ENCODE peak calls at places on chromosomes 6 and 20, in four cellular contexts. One of them, this sample, is unnamed.

GRCh38 chr6:128731249-128732165 is 151.4 kb upstream of the LAMA2 start:
- DNase-seq in H1: no peak
- DNase-seq in GM12878: no peak
- DNase-seq in HepG2: peak; percentile 56
- DNase-seq in this sample: peak; percentile 33

GRCh38 chr6:119184008-119184665 is 105.7 kb upstream of the FAM184A start:
- DNase-seq in H1: no peak
- DNase-seq in GM12878: no peak
- DNase-seq in HepG2: no peak
- DNase-seq in this sample: no peak

GRCh38 chr20:8148501-8148900 is 16.4 kb downstream of the PLCB1 start:
- DNase-seq in H1: no peak
- DNase-seq in GM12878: no peak
- DNase-seq in HepG2: no peak
- DNase-seq in this sample: no peak

GRCh38 chr6:55953384-55953783 is 78.0 kb upstream of the BMP5 start:
- DNase-seq in H1: no peak
- DNase-seq in GM12878: no peak
- DNase-seq in HepG2: peak; percentile 6
- DNase-seq in this sample: no peak

GRCh38 chr6:35228483-35228882 is 14.7 kb downstream of the SCUBE3 start:
- DNase-seq in H1: no peak
- DNase-seq in GM12878: no peak
- DNase-seq in HepG2: no peak
- DNase-seq in this sample: no peak

GRCh38 chr6:117504478-117505144 is 22.1 kb downstream of the DCBLD1 start:
- DNase-seq in H1: no peak
- DNase-seq in GM12878: no peak
- DNase-seq in HepG2: peak; percentile 68
- DNase-seq in this sample: no peak

GRCh38 chr6:1554881-1555569 is 54.7 kb upstream of the FOXC1 start:
- DNase-seq in H1: no peak
- DNase-seq in GM12878: no peak
- DNase-seq in HepG2: no peak
- DNase-seq in this sample: no peak

GRCh38 chr20:37484386-37484785 is 36.7 kb upstream of the NNAT start:
- DNase-seq in H1: no peak
- DNase-seq in GM12878: no peak
- DNase-seq in HepG2: no peak
- DNase-seq in this sample: no peak

GRCh38 chr6:50720623-50721022 is 7.3 kb downstream of the TFAP2D start:
- DNase-seq in H1: peak; percentile 66
- DNase-seq in GM12878: no peak
- DNase-seq in HepG2: no peak
- DNase-seq in this sample: no peak

GRCh38 chr6:13286185-13286584 is 42.2 kb downstream of the TBC1D7 start:
- DNase-seq in H1: no peak
- DNase-seq in GM12878: no peak
- DNase-seq in HepG2: no peak
- DNase-seq in this sample: no peak

GRCh38 chr6:41161851-41162552 is 914 bp downstream of the TREM2 start:
- DNase-seq in H1: peak; percentile 20
- DNase-seq in GM12878: no peak
- DNase-seq in HepG2: no peak
- DNase-seq in this sample: no peak

GRCh38 chr20:47885909-47886453 is 100.7 kb upstream of the SULF2 start:
- DNase-seq in H1: no peak
- DNase-seq in GM12878: no peak
- DNase-seq in HepG2: no peak
- DNase-seq in this sample: no peak
- H3K4me3 ChIP-seq in H1: no peak overlapping the region
- H3K4me3 ChIP-seq in GM12878: no peak overlapping the region
- H3K4me3 ChIP-seq in HepG2: no peak overlapping the region
- H3K4me3 ChIP-seq in this sample: no peak overlapping the region

GRCh38 chr6:33426590-33427563 is 7.0 kb downstream of the SYNGAP1 start:
- DNase-seq in H1: no peak
- DNase-seq in GM12878: no peak
- DNase-seq in HepG2: no peak
- DNase-seq in this sample: no peak

GRCh38 chr6:33428891-33429744 is 9.3 kb downstream of the SYNGAP1 start:
- DNase-seq in H1: no peak
- DNase-seq in GM12878: no peak
- DNase-seq in HepG2: no peak
- DNase-seq in this sample: no peak

GRCh38 chr6:33428219-33428890 is 8.5 kb downstream of the SYNGAP1 start:
- DNase-seq in H1: no peak
- DNase-seq in GM12878: no peak
- DNase-seq in HepG2: peak; percentile 79
- DNase-seq in this sample: no peak

GRCh38 chr6:33425668-33426577 is 6.1 kb downstream of the SYNGAP1 start:
- DNase-seq in H1: peak; percentile 93
- DNase-seq in GM12878: no peak
- DNase-seq in HepG2: peak; percentile 73
- DNase-seq in this sample: peak; percentile 63

GRCh38 chr6:33427585-33428218 is 7.8 kb downstream of the SYNGAP1 start:
- DNase-seq in H1: peak; percentile 67
- DNase-seq in GM12878: no peak
- DNase-seq in HepG2: no peak
- DNase-seq in this sample: no peak
- TF ChIP-seq ZNF274 in H1: no peak
- TF ChIP-seq ZNF274 in GM12878: no peak
- TF ChIP-seq ZNF274 in HepG2: no peak
- TF ChIP-seq ZNF274 in this sample: no peak

DNA sequence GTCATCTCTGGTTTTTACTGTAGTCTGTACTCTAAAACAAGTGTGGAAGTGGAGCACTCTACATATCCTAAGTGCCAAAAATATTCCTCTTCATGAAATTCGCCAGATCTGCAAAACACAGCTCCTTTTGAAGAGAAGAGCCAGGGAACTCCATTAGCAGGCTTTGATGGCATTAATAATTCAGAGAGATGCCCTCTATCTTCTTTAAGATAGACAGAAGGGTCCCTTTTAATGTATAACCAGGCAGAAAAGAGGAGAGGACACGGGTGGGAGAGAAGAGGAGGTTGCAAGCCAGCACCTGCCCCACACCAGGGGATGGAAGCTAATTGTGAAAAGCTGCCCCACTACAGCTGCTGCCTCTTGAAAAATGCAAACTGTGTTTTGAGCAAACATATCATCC is 3.8 kb upstream of the RFPL4B start:
- DNase-seq in H1: no peak
- DNase-seq in GM12878: no peak
- DNase-seq in HepG2: no peak
- DNase-seq in this sample: no peak
- TF ChIP-seq SUZ12 in H1: no peak
- TF ChIP-seq SUZ12 in GM12878: no peak
- TF ChIP-seq SUZ12 in HepG2: no peak
- TF ChIP-seq SUZ12 in this sample: no peak

DNA sequence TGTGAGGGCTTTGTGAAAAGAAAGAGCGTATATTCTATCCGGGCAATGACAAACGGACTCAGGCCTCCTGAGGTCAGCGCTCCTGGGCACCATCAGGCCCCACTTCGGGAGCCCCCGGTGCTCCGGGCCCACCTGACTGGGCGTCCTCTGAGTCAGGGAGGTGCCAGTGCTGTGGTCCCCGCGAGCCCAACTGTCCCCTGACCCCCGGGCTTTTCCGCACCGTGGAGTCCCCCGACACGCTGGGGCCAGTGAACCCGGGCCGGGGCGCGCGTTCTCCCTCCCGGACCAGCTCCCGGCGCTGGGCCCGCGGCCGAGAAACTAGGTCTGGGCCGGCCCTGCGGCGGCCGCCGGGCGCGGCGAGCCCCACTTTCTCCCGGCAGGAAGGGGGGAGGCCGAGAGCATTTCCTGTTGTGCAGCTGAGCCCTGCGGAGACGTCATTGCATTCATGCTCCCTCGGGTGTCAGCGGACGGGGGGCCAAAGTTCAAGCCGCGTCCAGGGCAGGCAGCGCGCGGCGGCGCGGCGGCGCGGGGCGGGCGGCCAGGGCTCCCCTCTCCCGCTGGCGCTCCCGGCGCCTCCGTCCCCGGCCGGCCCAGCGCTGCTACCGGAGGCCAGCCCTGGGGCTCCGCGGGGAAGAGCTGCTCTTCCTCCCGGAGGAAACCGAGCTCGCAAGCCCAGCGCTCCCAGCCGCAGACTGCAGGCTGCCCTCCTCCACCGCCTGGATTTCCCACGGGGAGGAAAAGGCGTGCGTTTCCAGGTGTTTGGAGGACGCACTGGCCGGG is 18.3 kb downstream of the HIVEP2 start:
- DNase-seq in H1: peak; percentile 76
- DNase-seq in GM12878: no peak
- DNase-seq in HepG2: peak; percentile 93
- DNase-seq in this sample: no peak
- H3K4me3 ChIP-seq in H1: peak overlapping the region; percentile 72
- H3K4me3 ChIP-seq in GM12878: peak overlapping the region; percentile 88
- H3K4me3 ChIP-seq in HepG2: peak overlapping the region; percentile 99
- H3K4me3 ChIP-seq in this sample: peak overlapping the region; percentile 49

This sample was measured in NT2/D1.